ENCODE peak calls at places on chromosomes 1 and 21, in seven cellular contexts. One of them, this sample, is unnamed.

GRCh38 chr1:67748630-67749029 is 63.6 kb downstream of the GADD45A start:
- DNase-seq in hippocampal formation: no peak
- DNase-seq in PC-3: peak; percentile 25
- DNase-seq in GM12865: peak; percentile 32
- DNase-seq in stimulated activated CD4-positive, alpha-beta T cell treated with anti-CD3 and anti-CD28 coated beads, Interleukin-2, amount 100 ng/mL, for 4 hours: no peak
- DNase-seq in activated naive CD8-positive, alpha-beta T cell treated with anti-CD3 and anti-CD28 coated beads, Interleukin-2, amount 50 U/mL, for 24 hours: no peak
- DNase-seq in dorsolateral prefrontal cortex: no peak
- DNase-seq in this sample: no peak

GRCh38 chr1:67674260-67675011 is 10.6 kb upstream of the GADD45A start:
- DNase-seq in GM12865: peak; percentile 38
- DNase-seq in hippocampal formation: no peak
- DNase-seq in PC-3: no peak
- DNase-seq in stimulated activated CD4-positive, alpha-beta T cell treated with anti-CD3 and anti-CD28 coated beads, Interleukin-2, amount 100 ng/mL, for 4 hours: peak; percentile 7
- DNase-seq in dorsolateral prefrontal cortex: no peak
- DNase-seq in activated naive CD8-positive, alpha-beta T cell treated with anti-CD3 and anti-CD28 coated beads, Interleukin-2, amount 50 U/mL, for 24 hours: peak; percentile 30
- DNase-seq in this sample: no peak

GRCh38 chr1:203324103-203325003 is 19.0 kb downstream of the BTG2 start:
- DNase-seq in hippocampal formation: peak; percentile 30
- DNase-seq in stimulated activated CD4-positive, alpha-beta T cell treated with anti-CD3 and anti-CD28 coated beads, Interleukin-2, amount 100 ng/mL, for 4 hours: no peak
- DNase-seq in dorsolateral prefrontal cortex: no peak
- DNase-seq in activated naive CD8-positive, alpha-beta T cell treated with anti-CD3 and anti-CD28 coated beads, Interleukin-2, amount 50 U/mL, for 24 hours: peak; percentile 45
- DNase-seq in GM12865: peak; percentile 76
- DNase-seq in PC-3: no peak
- DNase-seq in this sample: peak; percentile 21

GRCh38 chr1:171254859-171255258 is 6.6 kb downstream of the FMO1 start:
- DNase-seq in activated naive CD8-positive, alpha-beta T cell treated with anti-CD3 and anti-CD28 coated beads, Interleukin-2, amount 50 U/mL, for 24 hours: no peak
- DNase-seq in stimulated activated CD4-positive, alpha-beta T cell treated with anti-CD3 and anti-CD28 coated beads, Interleukin-2, amount 100 ng/mL, for 4 hours: no peak
- DNase-seq in PC-3: peak; percentile 81
- DNase-seq in dorsolateral prefrontal cortex: no peak
- DNase-seq in GM12865: no peak
- DNase-seq in hippocampal formation: no peak
- DNase-seq in this sample: no peak

GRCh38 chr1:109659145-109659544 is 3.2 kb downstream of the GSTM4 start:
- DNase-seq in dorsolateral prefrontal cortex: no peak
- DNase-seq in activated naive CD8-positive, alpha-beta T cell treated with anti-CD3 and anti-CD28 coated beads, Interleukin-2, amount 50 U/mL, for 24 hours: no peak
- DNase-seq in stimulated activated CD4-positive, alpha-beta T cell treated with anti-CD3 and anti-CD28 coated beads, Interleukin-2, amount 100 ng/mL, for 4 hours: no peak
- DNase-seq in hippocampal formation: no peak
- DNase-seq in GM12865: no peak
- DNase-seq in PC-3: no peak
- DNase-seq in this sample: no peak

GRCh38 chr1:84377480-84378095 is 20.7 kb upstream of the DNASE2B start:
- DNase-seq in dorsolateral prefrontal cortex: peak; percentile 55
- DNase-seq in hippocampal formation: no peak
- DNase-seq in GM12865: no peak
- DNase-seq in PC-3: peak; percentile 73
- DNase-seq in activated naive CD8-positive, alpha-beta T cell treated with anti-CD3 and anti-CD28 coated beads, Interleukin-2, amount 50 U/mL, for 24 hours: no peak
- DNase-seq in stimulated activated CD4-positive, alpha-beta T cell treated with anti-CD3 and anti-CD28 coated beads, Interleukin-2, amount 100 ng/mL, for 4 hours: no peak
- DNase-seq in this sample: no peak

GRCh38 chr21:42063578-42064521 is 7.3 kb upstream of the UMODL1 start:
- DNase-seq in dorsolateral prefrontal cortex: no peak
- DNase-seq in activated naive CD8-positive, alpha-beta T cell treated with anti-CD3 and anti-CD28 coated beads, Interleukin-2, amount 50 U/mL, for 24 hours: peak; percentile 46
- DNase-seq in hippocampal formation: no peak
- DNase-seq in stimulated activated CD4-positive, alpha-beta T cell treated with anti-CD3 and anti-CD28 coated beads, Interleukin-2, amount 100 ng/mL, for 4 hours: peak; percentile 44
- DNase-seq in GM12865: peak; percentile 83
- DNase-seq in PC-3: peak; percentile 56
- DNase-seq in this sample: no peak

GRCh38 chr1:28898267-28898955 is 16.0 kb upstream of the EPB41 start:
- DNase-seq in PC-3: no peak
- DNase-seq in dorsolateral prefrontal cortex: no peak
- DNase-seq in activated naive CD8-positive, alpha-beta T cell treated with anti-CD3 and anti-CD28 coated beads, Interleukin-2, amount 50 U/mL, for 24 hours: no peak
- DNase-seq in GM12865: no peak
- DNase-seq in hippocampal formation: no peak
- DNase-seq in stimulated activated CD4-positive, alpha-beta T cell treated with anti-CD3 and anti-CD28 coated beads, Interleukin-2, amount 100 ng/mL, for 4 hours: no peak
- DNase-seq in this sample: peak; percentile 23

GRCh38 chr1:184017226-184017787 is 20.2 kb downstream of the COLGALT2 start:
- DNase-seq in GM12865: no peak
- DNase-seq in stimulated activated CD4-positive, alpha-beta T cell treated with anti-CD3 and anti-CD28 coated beads, Interleukin-2, amount 100 ng/mL, for 4 hours: no peak
- DNase-seq in PC-3: no peak
- DNase-seq in dorsolateral prefrontal cortex: no peak
- DNase-seq in activated naive CD8-positive, alpha-beta T cell treated with anti-CD3 and anti-CD28 coated beads, Interleukin-2, amount 50 U/mL, for 24 hours: no peak
- DNase-seq in hippocampal formation: peak; percentile 35
- DNase-seq in this sample: no peak

GRCh38 chr21:35586305-35586704 is 474.0 kb downstream of the SETD4 start:
- DNase-seq in dorsolateral prefrontal cortex: no peak
- DNase-seq in PC-3: no peak
- DNase-seq in GM12865: no peak
- DNase-seq in hippocampal formation: no peak
- DNase-seq in stimulated activated CD4-positive, alpha-beta T cell treated with anti-CD3 and anti-CD28 coated beads, Interleukin-2, amount 100 ng/mL, for 4 hours: no peak
- DNase-seq in activated naive CD8-positive, alpha-beta T cell treated with anti-CD3 and anti-CD28 coated beads, Interleukin-2, amount 50 U/mL, for 24 hours: no peak
- DNase-seq in this sample: no peak

GRCh38 chr1:200428482-200429205 is 18.8 kb upstream of the ZNF281 start:
- DNase-seq in activated naive CD8-positive, alpha-beta T cell treated with anti-CD3 and anti-CD28 coated beads, Interleukin-2, amount 50 U/mL, for 24 hours: no peak
- DNase-seq in hippocampal formation: no peak
- DNase-seq in stimulated activated CD4-positive, alpha-beta T cell treated with anti-CD3 and anti-CD28 coated beads, Interleukin-2, amount 100 ng/mL, for 4 hours: no peak
- DNase-seq in dorsolateral prefrontal cortex: no peak
- DNase-seq in GM12865: peak; percentile 31
- DNase-seq in PC-3: peak; percentile 62
- DNase-seq in this sample: no peak

GRCh38 chr21:34807881-34808568 is 139.2 kb downstream of the CLIC6 start:
- DNase-seq in dorsolateral prefrontal cortex: no peak
- DNase-seq in hippocampal formation: no peak
- DNase-seq in PC-3: peak; percentile 87
- DNase-seq in activated naive CD8-positive, alpha-beta T cell treated with anti-CD3 and anti-CD28 coated beads, Interleukin-2, amount 50 U/mL, for 24 hours: peak; percentile 77
- DNase-seq in GM12865: peak; percentile 37
- DNase-seq in stimulated activated CD4-positive, alpha-beta T cell treated with anti-CD3 and anti-CD28 coated beads, Interleukin-2, amount 100 ng/mL, for 4 hours: peak; percentile 49
- DNase-seq in this sample: no peak

GRCh38 chr1:18289597-18289996 is 182.0 kb downstream of the IGSF21 start:
- DNase-seq in stimulated activated CD4-positive, alpha-beta T cell treated with anti-CD3 and anti-CD28 coated beads, Interleukin-2, amount 100 ng/mL, for 4 hours: no peak
- DNase-seq in dorsolateral prefrontal cortex: no peak
- DNase-seq in PC-3: no peak
- DNase-seq in activated naive CD8-positive, alpha-beta T cell treated with anti-CD3 and anti-CD28 coated beads, Interleukin-2, amount 50 U/mL, for 24 hours: no peak
- DNase-seq in GM12865: peak; percentile 40
- DNase-seq in hippocampal formation: no peak
- DNase-seq in this sample: no peak

GRCh38 chr1:32886012-32886827 is at the start of gene HPCA:
- DNase-seq in PC-3: peak; percentile 51
- DNase-seq in GM12865: peak; percentile 26
- DNase-seq in dorsolateral prefrontal cortex: no peak
- DNase-seq in hippocampal formation: no peak
- DNase-seq in stimulated activated CD4-positive, alpha-beta T cell treated with anti-CD3 and anti-CD28 coated beads, Interleukin-2, amount 100 ng/mL, for 4 hours: no peak
- DNase-seq in activated naive CD8-positive, alpha-beta T cell treated with anti-CD3 and anti-CD28 coated beads, Interleukin-2, amount 50 U/mL, for 24 hours: peak; percentile 63
- DNase-seq in this sample: no peak

GRCh38 chr1:19435181-19435580 is 50.2 kb downstream of the CAPZB start:
- DNase-seq in stimulated activated CD4-positive, alpha-beta T cell treated with anti-CD3 and anti-CD28 coated beads, Interleukin-2, amount 100 ng/mL, for 4 hours: no peak
- DNase-seq in PC-3: no peak
- DNase-seq in hippocampal formation: peak; percentile 72
- DNase-seq in dorsolateral prefrontal cortex: no peak
- DNase-seq in activated naive CD8-positive, alpha-beta T cell treated with anti-CD3 and anti-CD28 coated beads, Interleukin-2, amount 50 U/mL, for 24 hours: no peak
- DNase-seq in GM12865: no peak
- DNase-seq in this sample: no peak

GRCh38 chr1:248810000-248810726 is 15.6 kb downstream of the SH3BP5L start:
- DNase-seq in activated naive CD8-positive, alpha-beta T cell treated with anti-CD3 and anti-CD28 coated beads, Interleukin-2, amount 50 U/mL, for 24 hours: no peak
- DNase-seq in stimulated activated CD4-positive, alpha-beta T cell treated with anti-CD3 and anti-CD28 coated beads, Interleukin-2, amount 100 ng/mL, for 4 hours: no peak
- DNase-seq in PC-3: no peak
- DNase-seq in dorsolateral prefrontal cortex: no peak
- DNase-seq in GM12865: no peak
- DNase-seq in hippocampal formation: no peak
- DNase-seq in this sample: no peak

GRCh38 chr1:44267438-44267837 is 54.2 kb downstream of the DMAP1 start:
- DNase-seq in stimulated activated CD4-positive, alpha-beta T cell treated with anti-CD3 and anti-CD28 coated beads, Interleukin-2, amount 100 ng/mL, for 4 hours: no peak
- DNase-seq in dorsolateral prefrontal cortex: no peak
- DNase-seq in hippocampal formation: no peak
- DNase-seq in activated naive CD8-positive, alpha-beta T cell treated with anti-CD3 and anti-CD28 coated beads, Interleukin-2, amount 50 U/mL, for 24 hours: no peak
- DNase-seq in GM12865: no peak
- DNase-seq in PC-3: no peak
- DNase-seq in this sample: no peak

GRCh38 chr1:227234998-227235405 is 83.3 kb downstream of the CDC42BPA start:
- DNase-seq in dorsolateral prefrontal cortex: no peak
- DNase-seq in activated naive CD8-positive, alpha-beta T cell treated with anti-CD3 and anti-CD28 coated beads, Interleukin-2, amount 50 U/mL, for 24 hours: no peak
- DNase-seq in PC-3: peak; percentile 95
- DNase-seq in GM12865: peak; percentile 46
- DNase-seq in hippocampal formation: peak; percentile 20
- DNase-seq in stimulated activated CD4-positive, alpha-beta T cell treated with anti-CD3 and anti-CD28 coated beads, Interleukin-2, amount 100 ng/mL, for 4 hours: no peak
- DNase-seq in this sample: peak; percentile 38

GRCh38 chr1:237794071-237794470 is 96.7 kb downstream of the ZP4 start:
- DNase-seq in hippocampal formation: no peak
- DNase-seq in GM12865: no peak
- DNase-seq in stimulated activated CD4-positive, alpha-beta T cell treated with anti-CD3 and anti-CD28 coated beads, Interleukin-2, amount 100 ng/mL, for 4 hours: no peak
- DNase-seq in PC-3: no peak
- DNase-seq in dorsolateral prefrontal cortex: no peak
- DNase-seq in activated naive CD8-positive, alpha-beta T cell treated with anti-CD3 and anti-CD28 coated beads, Interleukin-2, amount 50 U/mL, for 24 hours: no peak
- DNase-seq in this sample: no peak

GRCh38 chr1:84360303-84360702 is 38.0 kb upstream of the DNASE2B start:
- DNase-seq in activated naive CD8-positive, alpha-beta T cell treated with anti-CD3 and anti-CD28 coated beads, Interleukin-2, amount 50 U/mL, for 24 hours: no peak
- DNase-seq in hippocampal formation: no peak
- DNase-seq in stimulated activated CD4-positive, alpha-beta T cell treated with anti-CD3 and anti-CD28 coated beads, Interleukin-2, amount 100 ng/mL, for 4 hours: no peak
- DNase-seq in GM12865: no peak
- DNase-seq in dorsolateral prefrontal cortex: no peak
- DNase-seq in PC-3: no peak
- DNase-seq in this sample: no peak

GRCh38 chr1:3369437-3370076 is 84.9 kb upstream of the ARHGEF16 start:
- DNase-seq in activated naive CD8-positive, alpha-beta T cell treated with anti-CD3 and anti-CD28 coated beads, Interleukin-2, amount 50 U/mL, for 24 hours: no peak
- DNase-seq in PC-3: peak; percentile 46
- DNase-seq in stimulated activated CD4-positive, alpha-beta T cell treated with anti-CD3 and anti-CD28 coated beads, Interleukin-2, amount 100 ng/mL, for 4 hours: no peak
- DNase-seq in dorsolateral prefrontal cortex: peak; percentile 72
- DNase-seq in GM12865: no peak
- DNase-seq in hippocampal formation: no peak
- DNase-seq in this sample: no peak

GRCh38 chr1:51237714-51238403 is 1.8 kb downstream of the RNF11 start:
- DNase-seq in PC-3: peak; percentile 52
- DNase-seq in activated naive CD8-positive, alpha-beta T cell treated with anti-CD3 and anti-CD28 coated beads, Interleukin-2, amount 50 U/mL, for 24 hours: no peak
- DNase-seq in dorsolateral prefrontal cortex: no peak
- DNase-seq in GM12865: peak; percentile 16
- DNase-seq in hippocampal formation: no peak
- DNase-seq in stimulated activated CD4-positive, alpha-beta T cell treated with anti-CD3 and anti-CD28 coated beads, Interleukin-2, amount 100 ng/mL, for 4 hours: no peak
- DNase-seq in this sample: no peak

GRCh38 chr1:244049142-244049968 is 1.7 kb upstream of the ZBTB18 start:
- DNase-seq in GM12865: peak; percentile 49
- DNase-seq in stimulated activated CD4-positive, alpha-beta T cell treated with anti-CD3 and anti-CD28 coated beads, Interleukin-2, amount 100 ng/mL, for 4 hours: peak; percentile 25
- DNase-seq in dorsolateral prefrontal cortex: peak; percentile 76
- DNase-seq in PC-3: peak; percentile 38
- DNase-seq in hippocampal formation: peak; percentile 60
- DNase-seq in activated naive CD8-positive, alpha-beta T cell treated with anti-CD3 and anti-CD28 coated beads, Interleukin-2, amount 50 U/mL, for 24 hours: peak; percentile 35
- DNase-seq in this sample: peak; percentile 66